ENCODE peak calls at places on chromosomes 1 and 21, in ten cellular contexts. L is DND-41, P is endothelial cell of umbilical vein, R is GM23338, M is heart left ventricle, Z is tibial nerve, X is fibroblast of pulmonary artery, Q is fibroblast of lung, E is A673, O is tibial artery. W is an unnamed sample.

GRCh38 chr1:154837034-154837678 is 32.9 kb downstream of the KCNN3 start:
- DNase-seq in L (no peak), E (no peak), M (no peak), Q (no peak), Z (no peak), X (peak), R (no peak), P (no peak), O (no peak), W (no peak)

GRCh38 chr21:38468989-38469388 is 29.3 kb downstream of the ERG start:
- DNase-seq in Q (no peak), L (no peak), E (no peak), O (no peak), X (no peak), M (no peak), Z (no peak), P (no peak), R (no peak), W (no peak)

GRCh38 chr1:243345205-243345604 is 89.4 kb downstream of the SDCCAG8 start:
- DNase-seq in O (no peak), E (peak), M (no peak), X (peak), Z (no peak), P (peak), L (peak), R (no peak), Q (no peak), W (peak)

GRCh38 chr1:102879439-102879993 is 228.8 kb downstream of the COL11A1 start:
- DNase-seq in E (peak), P (peak), Q (peak), R (no peak), Z (no peak), X (peak), L (no peak), O (no peak), M (no peak), W (peak)

GRCh38 chr1:93668121-93668520 is 13.5 kb downstream of the BCAR3 start:
- DNase-seq in Z (no peak), R (no peak), Q (no peak), X (no peak), O (no peak), P (no peak), M (no peak), E (no peak), L (no peak), W (no peak)

GRCh38 chr21:23963454-23963853 is 1643.8 kb downstream of the MRPL39 start:
- DNase-seq in Z (no peak), E (no peak), O (no peak), M (no peak), X (no peak), P (peak), Q (peak), L (no peak), R (no peak), W (no peak)

GRCh38 chr1:50268049-50268448 is 155.2 kb downstream of the DMRTA2 start:
- DNase-seq in O (no peak), E (peak), Z (no peak), P (no peak), M (no peak), Q (no peak), X (no peak), R (peak), L (peak), W (no peak)

GRCh38 chr1:191498318-191498717 is 659.9 kb upstream of the RGS18 start:
- DNase-seq in M (no peak), E (peak), Q (peak), P (peak), X (peak), O (no peak), Z (no peak), L (no peak), R (no peak), W (peak)

GRCh38 chr21:24895885-24896734 is 711.2 kb downstream of the MRPL39 start:
- DNase-seq in O (no peak), L (no peak), Z (no peak), Q (peak), M (no peak), P (no peak), E (peak), X (peak), R (peak), W (peak)

GRCh38 chr1:65067491-65068201 is 80.4 kb upstream of the AK4 start:
- DNase-seq in O (peak), R (peak), Q (peak), E (peak), L (peak), X (peak), P (peak), Z (peak), M (peak), W (peak)

GRCh38 chr1:213996320-213997022 is 8.7 kb downstream of the PROX1 start:
- DNase-seq in Z (no peak), M (no peak), Q (no peak), P (no peak), O (no peak), L (no peak), X (no peak), R (no peak), E (no peak), W (no peak)

GRCh38 chr1:226827968-226828513 is 42.4 kb upstream of the PSEN2 start:
- DNase-seq in E (peak), P (peak), R (peak), M (peak), X (peak), Z (peak), Q (peak), L (peak), O (peak), W (peak)

GRCh38 chr1:173056355-173056754 is 5.6 kb upstream of the TNFSF18 start:
- DNase-seq in R (no peak), L (no peak), E (no peak), Z (no peak), M (no peak), O (no peak), P (no peak), Q (no peak), X (no peak), W (peak)

GRCh38 chr1:207145401-207146058 is 41.5 kb downstream of the C4BPA start:
- DNase-seq in O (no peak), R (no peak), X (no peak), Z (no peak), M (no peak), E (no peak), L (no peak), Q (no peak), P (peak), W (no peak)

GRCh38 chr1:84353665-84354064 is 44.6 kb upstream of the DNASE2B start:
- DNase-seq in M (no peak), L (no peak), E (peak), O (no peak), Z (no peak), R (no peak), P (no peak), X (peak), Q (peak), W (no peak)

GRCh38 chr1:61263905-61264824 is 181.8 kb downstream of the NFIA start:
- DNase-seq in O (no peak), L (no peak), Q (no peak), R (no peak), M (no peak), X (no peak), P (no peak), Z (no peak), E (no peak), W (no peak)

GRCh38 chr1:79117376-79117775 is 110.8 kb upstream of the ADGRL4 start:
- DNase-seq in O (no peak), Z (no peak), R (no peak), Q (peak), E (no peak), M (no peak), X (peak), L (no peak), P (peak), W (peak)

GRCh38 chr1:17027403-17027802 is 15.7 kb upstream of the ATP13A2 start:
- DNase-seq in E (no peak), L (no peak), O (no peak), Z (no peak), P (no peak), X (no peak), M (no peak), R (no peak), Q (no peak), W (no peak)

GRCh38 chr1:63274371-63274770 is 48.0 kb upstream of the FOXD3 start:
- DNase-seq in X (no peak), O (no peak), P (no peak), L (no peak), Q (no peak), R (no peak), M (no peak), Z (no peak), E (no peak), W (no peak)

GRCh38 chr1:90114521-90115141 is 119.7 kb downstream of the ZNF326 start:
- DNase-seq in E (peak), Z (no peak), Q (peak), O (no peak), R (peak), L (no peak), P (peak), M (no peak), X (peak), W (peak)

GRCh38 chr1:15937706-15938168 is 38.2 kb downstream of the ZBTB17 start:
- DNase-seq in O (no peak), M (no peak), E (peak), P (peak), L (no peak), Q (peak), Z (no peak), X (peak), R (peak), W (peak)

GRCh38 chr1:168772428-168772827 is 43.4 kb upstream of the DPT start:
- DNase-seq in X (no peak), L (no peak), Q (no peak), P (no peak), Z (no peak), M (no peak), R (no peak), E (no peak), O (no peak), W (no peak)

GRCh38 chr1:94805912-94806311 is 14.2 kb upstream of the SLC44A3 start:
- DNase-seq in X (peak), E (peak), R (peak), P (peak), Z (no peak), L (peak), O (no peak), Q (peak), M (peak), W (peak)

GRCh38 chr1:204261746-204262505 is 48.1 kb upstream of the GOLT1A start:
- DNase-seq in L (no peak), R (no peak), P (no peak), E (no peak), X (no peak), Q (peak), M (no peak), O (no peak), Z (no peak), W (peak)

GRCh38 chr1:73907051-73907450 is 290.9 kb downstream of the LRRIQ3 start:
- DNase-seq in Z (no peak), M (no peak), O (no peak), R (no peak), E (no peak), Q (no peak), P (no peak), X (no peak), L (no peak), W (no peak)

GRCh38 chr21:16079830-16080229 is 350.0 kb downstream of the USP25 start:
- DNase-seq in Q (peak), R (no peak), P (no peak), X (peak), M (no peak), Z (no peak), L (no peak), E (no peak), O (no peak), W (peak)

GRCh38 chr1:181179980-181180964 is 91.8 kb downstream of the IER5 start:
- DNase-seq in L (peak), X (peak), O (no peak), E (no peak), Z (peak), P (no peak), M (peak), Q (peak), R (peak), W (peak)

GRCh38 chr1:67137307-67137753 is 2.6 kb upstream of the C1orf141 start:
- DNase-seq in X (no peak), R (peak), L (no peak), Z (no peak), P (no peak), O (no peak), M (no peak), E (no peak), Q (no peak), W (no peak)

GRCh38 chr1:205423248-205423647 is 1.4 kb upstream of the LEMD1 start:
- DNase-seq in L (no peak), E (no peak), R (no peak), O (no peak), Z (no peak), X (no peak), Q (no peak), P (no peak), M (no peak), W (no peak)

GRCh38 chr1:58741689-58742553 is 41.9 kb downstream of the JUN start:
- DNase-seq in R (peak), L (no peak), Z (no peak), Q (no peak), X (no peak), M (no peak), O (no peak), P (no peak), E (peak), W (no peak)

GRCh38 chr1:107547363-107548155 is 406.7 kb downstream of the NTNG1 start:
- DNase-seq in M (no peak), Z (no peak), O (no peak), P (no peak), Q (peak), X (no peak), R (no peak), E (no peak), L (no peak), W (no peak)

GRCh38 chr1:175449306-175449705 is 256.7 kb upstream of the KIAA0040 start:
- DNase-seq in O (no peak), Q (no peak), Z (no peak), R (no peak), E (no peak), X (no peak), P (no peak), M (no peak), L (no peak), W (no peak)

GRCh38 chr1:160083968-160084770 is 2.8 kb downstream of the KCNJ9 start:
- DNase-seq in Q (peak), M (peak), X (peak), P (peak), E (no peak), O (no peak), L (no peak), R (peak), Z (peak), W (peak)

GRCh38 chr1:83928396-83928795 is 70.5 kb downstream of the TTLL7 start:
- DNase-seq in O (no peak), P (no peak), L (no peak), E (no peak), R (no peak), Q (no peak), M (no peak), X (peak), Z (no peak), W (no peak)

GRCh38 chr1:168102482-168102881 is 34.2 kb downstream of the GPR161 start:
- DNase-seq in M (no peak), Q (no peak), R (no peak), X (no peak), Z (no peak), P (no peak), L (no peak), O (no peak), E (no peak), W (no peak)

GRCh38 chr1:6083801-6084467 is 38.2 kb downstream of the KCNAB2 start:
- DNase-seq in M (no peak), Q (peak), O (no peak), Z (no peak), P (no peak), E (peak), L (no peak), X (peak), R (no peak), W (no peak)

GRCh38 chr1:6083385-6083784 is 37.7 kb downstream of the KCNAB2 start:
- DNase-seq in M (peak), P (no peak), L (no peak), R (no peak), Q (no peak), E (no peak), O (no peak), X (no peak), Z (no peak), W (no peak)

GRCh38 chr1:6081901-6082300 is 36.2 kb downstream of the KCNAB2 start:
- DNase-seq in Z (no peak), Q (no peak), O (no peak), L (no peak), P (no peak), R (no peak), X (no peak), M (no peak), E (no peak), W (no peak)

GRCh38 chr1:6080469-6080868 is 34.8 kb downstream of the KCNAB2 start:
- DNase-seq in Z (no peak), M (no peak), L (no peak), X (no peak), P (peak), R (no peak), E (no peak), O (no peak), Q (no peak), W (no peak)

GRCh38 chr1:6082430-6082971 is 36.8 kb downstream of the KCNAB2 start:
- DNase-seq in X (peak), E (no peak), Q (no peak), L (no peak), O (no peak), P (no peak), M (peak), R (peak), Z (no peak), W (peak)
- TF ChIP-seq CTCF in X (peak), E (peak), Q (peak), L (peak), O (no peak), P (peak), M (no peak), R (peak), Z (no peak), W (peak)

GRCh38 chr1:236063551-236063918 is 1.4 kb downstream of the NID1 start:
- DNase-seq in R (no peak), L (no peak), P (no peak), E (no peak), M (no peak), Z (no peak), X (no peak), O (no peak), Q (no peak), W (no peak)

GRCh38 chr1:236058141-236058626 is 6.7 kb downstream of the NID1 start:
- DNase-seq in P (peak), Q (peak), Z (no peak), M (no peak), E (no peak), L (no peak), R (no peak), X (peak), O (no peak), W (peak)

GRCh38 chr1:236057546-236057945 is 7.3 kb downstream of the NID1 start:
- DNase-seq in X (no peak), O (no peak), Z (no peak), P (no peak), M (no peak), Q (no peak), L (no peak), E (no peak), R (no peak), W (no peak)

GRCh38 chr1:236059011-236059410 is 5.9 kb downstream of the NID1 start:
- DNase-seq in Q (no peak), M (no peak), L (no peak), P (no peak), R (no peak), X (no peak), E (no peak), O (no peak), Z (no peak), W (no peak)

GRCh38 chr1:236060286-236060685 is 4.6 kb downstream of the NID1 start:
- DNase-seq in Z (no peak), P (no peak), O (no peak), X (no peak), Q (no peak), E (no peak), R (no peak), L (no peak), M (no peak), W (no peak)
- H3K4me3 ChIP-seq in Z (no peak), P (no peak), O (no peak), X (no peak), Q (no peak), E (no peak), R (no peak), L (no peak), M (no peak), W (no peak)

DNA sequence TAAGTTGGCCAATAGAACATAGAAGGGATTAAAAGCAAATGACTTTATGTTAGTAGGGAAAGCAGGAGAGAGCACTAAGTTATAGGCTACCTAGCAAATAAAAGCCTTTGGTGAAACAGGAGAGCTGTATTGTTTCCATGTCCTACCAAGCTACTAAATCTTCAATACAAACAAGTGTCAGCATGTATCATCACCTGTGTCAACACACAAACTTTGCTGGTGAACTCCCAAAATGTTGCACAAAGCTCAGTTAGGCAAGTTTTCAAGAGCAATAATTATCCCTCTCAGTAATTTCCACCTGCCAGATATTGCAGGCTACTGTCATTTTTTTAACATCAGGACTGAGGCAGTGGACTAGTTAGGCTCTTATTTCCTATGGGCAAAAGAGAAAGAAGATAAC is 77.7 kb upstream of the ADAM30 start:
- DNase-seq in R (no peak), E (no peak), L (no peak), P (no peak), Z (no peak), Q (no peak), M (no peak), X (no peak), O (no peak), W (no peak)
- TF ChIP-seq CTCF in R (no peak), E (no peak), L (no peak), P (no peak), Z (no peak), Q (no peak), M (no peak), X (no peak), O (no peak), W (no peak)

GRCh38 chr21:42642219-42642745 is 11.1 kb upstream of the PDE9A start:
- DNase-seq in Q (no peak), X (no peak), O (no peak), Z (no peak), P (no peak), M (no peak), L (no peak), R (no peak), E (no peak), W (no peak)

GRCh38 chr21:42639646-42640152 is 13.7 kb upstream of the PDE9A start:
- DNase-seq in E (no peak), P (no peak), Q (no peak), R (no peak), M (peak), X (no peak), Z (no peak), L (no peak), O (no peak), W (no peak)

GRCh38 chr21:42640486-42640885 is 12.9 kb upstream of the PDE9A start:
- DNase-seq in P (no peak), L (no peak), O (no peak), X (no peak), E (no peak), Q (no peak), M (peak), Z (no peak), R (no peak), W (no peak)

GRCh38 chr21:42644223-42645208 is 8.9 kb upstream of the PDE9A start:
- DNase-seq in R (no peak), P (no peak), O (no peak), E (no peak), X (no peak), M (peak), Q (peak), L (no peak), Z (no peak), W (peak)

GRCh38 chr21:42641311-42642218 is 11.9 kb upstream of the PDE9A start:
- DNase-seq in O (no peak), P (no peak), L (no peak), Z (no peak), X (no peak), Q (peak), R (peak), E (no peak), M (peak), W (no peak)
- H3K4me3 ChIP-seq in O (no peak), P (no peak), L (no peak), Z (no peak), X (no peak), Q (no peak), R (peak), E (no peak), M (no peak), W (no peak)

GRCh38 chr1:24156542-24157260 is 13.8 kb upstream of the IL22RA1 start:
- DNase-seq in R (no peak), L (no peak), E (no peak), P (no peak), O (no peak), X (no peak), M (no peak), Q (no peak), Z (no peak), W (no peak)

GRCh38 chr1:24159366-24159765 is 16.4 kb upstream of the IL22RA1 start:
- DNase-seq in L (no peak), O (no peak), X (no peak), Z (no peak), M (no peak), P (no peak), R (no peak), E (no peak), Q (no peak), W (no peak)

GRCh38 chr1:24161270-24161669 is 18.3 kb upstream of the IL22RA1 start:
- DNase-seq in R (no peak), X (no peak), P (no peak), Z (no peak), L (no peak), E (no peak), M (no peak), O (no peak), Q (no peak), W (no peak)

GRCh38 chr1:24155011-24155782 is 12.3 kb upstream of the IL22RA1 start:
- DNase-seq in O (no peak), Q (no peak), P (no peak), X (no peak), M (no peak), Z (no peak), R (peak), L (no peak), E (peak), W (no peak)

GRCh38 chr1:24157921-24158481 is 15.1 kb upstream of the IL22RA1 start:
- DNase-seq in L (no peak), O (no peak), Q (no peak), M (no peak), Z (no peak), E (no peak), X (peak), R (peak), P (no peak), W (peak)
- TF ChIP-seq CTCF in L (no peak), O (no peak), Q (peak), M (peak), Z (no peak), E (peak), X (peak), R (peak), P (peak), W (peak)